ENCODE peak calls at places on chromosomes 5 and 9, in five cellular contexts. W is RCC 7860, R is HT1080, J is T-helper 1 cell, V is MM.1S. O is an unnamed sample.
A peak's percentile ranks its signal among the peaks of the same experiment; 100 is the strongest.

GRCh38 chr5:3684771-3685354 is 89.2 kb downstream of the IRX1 start:
- DNase-seq in R (no peak), V (no peak), W (no peak), J (no peak), O (no peak)

GRCh38 chr9:70411141-70411929 is 3.1 kb downstream of the KLF9 start:
- DNase-seq in W (peak; percentile 25), J (peak; percentile 38), V (no peak), R (peak; percentile 69), O (peak; percentile 81)

GRCh38 chr9:18010492-18010891 is 431.6 kb downstream of the SH3GL2 start:
- DNase-seq in R (no peak), W (no peak), V (no peak), J (no peak), O (no peak)

GRCh38 chr9:19988281-19988680 is 199.4 kb upstream of the SLC24A2 start:
- DNase-seq in V (no peak), J (no peak), W (no peak), R (no peak), O (no peak)

GRCh38 chr9:87158779-87159178 is 211.5 kb upstream of the GAS1 start:
- DNase-seq in V (no peak), W (no peak), J (no peak), R (no peak), O (no peak)

GRCh38 chr9:83754383-83754977 is 46.7 kb upstream of the UBQLN1 start:
- DNase-seq in V (peak; percentile 23), R (no peak), J (no peak), W (no peak), O (no peak)

GRCh38 chr5:69467442-69468225 is 25.0 kb upstream of the OCLN start:
- DNase-seq in V (peak; percentile 11), R (no peak), W (no peak), J (no peak), O (no peak)

GRCh38 chr5:39199335-39199734 is 20.0 kb downstream of the FYB1 start:
- DNase-seq in W (no peak), V (no peak), J (no peak), R (no peak), O (no peak)

GRCh38 chr5:20023686-20024085 is 35.7 kb upstream of the CDH18 start:
- DNase-seq in V (no peak), R (peak; percentile 33), W (no peak), J (no peak), O (no peak)

GRCh38 chr5:137572042-137572695 is 73.0 kb upstream of the SPOCK1 start:
- DNase-seq in W (no peak), J (no peak), R (no peak), V (no peak), O (no peak)

GRCh38 chr9:138050472-138051330 is 173.1 kb downstream of the CACNA1B start:
- DNase-seq in V (no peak), J (no peak), R (no peak), W (no peak), O (no peak)

GRCh38 chr9:1454211-1454979 is 404.2 kb downstream of the DMRT2 start:
- DNase-seq in R (no peak), J (no peak), W (no peak), V (no peak), O (no peak)